ENCODE peak calls at places on chromosomes 2 and 18, in nine cellular contexts. E is islet precursor cell; T is KG1; Y is fibroblast of the aortic adventitia; N is stimulated activated CD4-positive, alpha-beta T cell treated with anti-CD3 and anti-CD28 coated beads, Interleukin-2, amount 100 ng/mL, for 24 hours; P is NCI-H748 treated with DMSO at 0.1 percent for 48 hours; L is hippocampal formation; H is K562; B is T-helper 9 cell. C is an unnamed sample.

GRCh38 chr2:183164111-183165015 is 40.1 kb downstream of the NUP35 start:
- DNase-seq in E (no peak), T (no peak), Y (no peak), N (no peak), P (no peak), L (no peak), H (no peak), B (no peak), C (no peak)

GRCh38 chr2:164810843-164811242 is 30.8 kb downstream of the COBLL1 start:
- DNase-seq in E (no peak), T (no peak), Y (peak; percentile 59), N (no peak), P (no peak), L (no peak), H (no peak), B (no peak), C (peak; percentile 92)

GRCh38 chr2:157876771-157877108 is 610 bp upstream of the ACVR1 start:
- DNase-seq in E (no peak), T (peak; percentile 2), Y (peak; percentile 21), N (no peak), P (peak; percentile 22), L (no peak), H (no peak), B (no peak), C (no peak)

GRCh38 chr2:58484201-58484600 is 243.1 kb upstream of the FANCL start:
- DNase-seq in E (no peak), T (no peak), Y (peak; percentile 21), N (no peak), P (no peak), L (no peak), H (no peak), B (no peak), C (peak; percentile 27)

GRCh38 chr2:26651458-26652155 is 10.4 kb upstream of the CIB4 start:
- DNase-seq in E (peak; percentile 39), T (no peak), Y (no peak), N (no peak), P (no peak), L (no peak), H (no peak), B (no peak), C (peak; percentile 44)

GRCh38 chr2:200624660-200625059 is 38.8 kb downstream of the AOX1 start:
- DNase-seq in E (no peak), T (no peak), Y (peak; percentile 73), N (no peak), P (no peak), L (no peak), H (no peak), B (no peak), C (peak; percentile 65)

GRCh38 chr2:53568463-53568862 is 199.1 kb upstream of the CHAC2 start:
- DNase-seq in E (no peak), T (no peak), Y (peak; percentile 33), N (no peak), P (no peak), L (no peak), H (no peak), B (no peak), C (peak; percentile 75)

GRCh38 chr2:10876963-10877362 is 34.8 kb upstream of the KCNF1 start:
- DNase-seq in E (no peak), T (no peak), Y (no peak), N (no peak), P (no peak), L (no peak), H (no peak), B (no peak), C (no peak)

GRCh38 chr2:170434900-170435640 is 257.1 kb downstream of the MYO3B start:
- DNase-seq in E (no peak), T (no peak), Y (no peak), N (no peak), P (no peak), L (no peak), H (no peak), B (no peak), C (no peak)

GRCh38 chr2:175156534-175156933 is 11.5 kb downstream of the ATF2 start:
- DNase-seq in E (no peak), T (no peak), Y (no peak), N (no peak), P (no peak), L (no peak), H (no peak), B (no peak), C (no peak)

GRCh38 chr2:68255736-68256450 is 3.6 kb upstream of the PPP3R1 start:
- DNase-seq in E (no peak), T (no peak), Y (peak; percentile 78), N (no peak), P (no peak), L (no peak), H (no peak), B (no peak), C (peak; percentile 72)

GRCh38 chr2:41970898-41971660 is 76.7 kb upstream of the PKDCC start:
- DNase-seq in E (no peak), T (no peak), Y (no peak), N (no peak), P (no peak), L (no peak), H (no peak), B (no peak), C (no peak)

GRCh38 chr2:38736035-38736320 is 15.2 kb downstream of the SRSF7 start:
- DNase-seq in E (no peak), T (no peak), Y (no peak), N (no peak), P (no peak), L (no peak), H (no peak), B (no peak), C (no peak)

GRCh38 chr2:146669735-146670134 is 1175.1 kb upstream of the ACVR2A start:
- DNase-seq in E (no peak), T (no peak), Y (no peak), N (no peak), P (no peak), L (no peak), H (no peak), B (no peak), C (no peak)

GRCh38 chr2:201546576-201546975 is 95.0 kb downstream of the STRADB start:
- DNase-seq in E (no peak), T (no peak), Y (peak; percentile 47), N (no peak), P (no peak), L (no peak), H (no peak), B (no peak), C (peak; percentile 49)

GRCh38 chr2:241994086-241994485 is 124.6 kb downstream of the RTP5 start:
- DNase-seq in E (no peak), T (no peak), Y (no peak), N (no peak), P (no peak), L (no peak), H (no peak), B (no peak), C (no peak)

GRCh38 chr2:201208563-201209252 is 25.8 kb downstream of the CASP10 start:
- DNase-seq in E (no peak), T (no peak), Y (no peak), N (no peak), P (no peak), L (no peak), H (no peak), B (no peak), C (no peak)

GRCh38 chr2:1740714-1741584 is 3.4 kb downstream of the PXDN start:
- DNase-seq in E (peak; percentile 52), T (no peak), Y (no peak), N (no peak), P (no peak), L (no peak), H (no peak), B (no peak), C (no peak)

GRCh38 chr2:195307751-195308150 is 349.3 kb upstream of the SLC39A10 start:
- DNase-seq in E (peak; percentile 65), T (no peak), Y (no peak), N (no peak), P (peak; percentile 12), L (no peak), H (no peak), B (no peak), C (no peak)

GRCh38 chr2:10360460-10361219 is 57.9 kb downstream of the HPCAL1 start:
- DNase-seq in E (no peak), T (no peak), Y (no peak), N (no peak), P (no peak), L (no peak), H (no peak), B (no peak), C (no peak)

GRCh38 chr2:190781604-190782198 is 98.9 kb upstream of the GLS start:
- DNase-seq in E (no peak), T (peak; percentile 28), Y (peak; percentile 88), N (peak; percentile 65), P (peak; percentile 71), L (no peak), H (peak; percentile 56), B (peak; percentile 19), C (peak; percentile 87)

GRCh38 chr2:64478502-64479230 is 24.7 kb downstream of the LGALSL start:
- DNase-seq in E (no peak), T (no peak), Y (no peak), N (no peak), P (no peak), L (no peak), H (no peak), B (no peak), C (no peak)

GRCh38 chr2:64179582-64180321 is 35.5 kb upstream of the PELI1 start:
- DNase-seq in E (no peak), T (no peak), Y (no peak), N (no peak), P (no peak), L (no peak), H (no peak), B (no peak), C (peak; percentile 27)

GRCh38 chr2:122205637-122206036 is 450.2 kb downstream of the TSN start:
- DNase-seq in E (no peak), T (no peak), Y (no peak), N (no peak), P (no peak), L (no peak), H (no peak), B (no peak), C (no peak)

GRCh38 chr2:241300000-241300399 is 15.5 kb downstream of the HDLBP start:
- DNase-seq in E (no peak), T (no peak), Y (no peak), N (peak; percentile 28), P (no peak), L (no peak), H (peak; percentile 33), B (peak; percentile 23), C (no peak)

GRCh38 chr2:626491-627339 is 50.5 kb downstream of the TMEM18 start:
- DNase-seq in E (peak; percentile 27), T (no peak), Y (no peak), N (no peak), P (no peak), L (no peak), H (no peak), B (no peak), C (no peak)

GRCh38 chr18:34806527-34806926 is 96.4 kb downstream of the DTNA start:
- DNase-seq in E (no peak), T (no peak), Y (peak; percentile 21), N (no peak), P (no peak), L (no peak), H (no peak), B (no peak), C (no peak)

GRCh38 chr2:190335225-190335559 is 8.2 kb upstream of the INPP1 start:
- DNase-seq in E (no peak), T (no peak), Y (no peak), N (no peak), P (no peak), L (no peak), H (no peak), B (no peak), C (no peak)

GRCh38 chr2:218289639-218290315 is 2.5 kb downstream of the TMBIM1 start:
- DNase-seq in E (no peak), T (no peak), Y (peak; percentile 76), N (no peak), P (no peak), L (no peak), H (no peak), B (no peak), C (peak; percentile 59)

GRCh38 chr18:57446322-57446721 is 11.1 kb downstream of the ONECUT2 start:
- DNase-seq in E (no peak), T (no peak), Y (no peak), N (no peak), P (peak; percentile 42), L (no peak), H (peak; percentile 22), B (no peak), C (no peak)

GRCh38 chr2:19505199-19506136 is 147.0 kb upstream of the OSR1 start:
- DNase-seq in E (no peak), T (no peak), Y (no peak), N (no peak), P (no peak), L (no peak), H (no peak), B (no peak), C (peak; percentile 2)

C was measured in adipocyte.